ENCODE peak calls at places on chromosomes 4 and X, in six cellular contexts. U, M, K, O, W and H are unnamed samples.

GRCh38 chrX:40267334-40268118 is 169.8 kb upstream of the BCOR start:
- DNase-seq in U (no peak), M (peak; percentile 12), K (no peak), O (no peak), W (peak; percentile 58), H (peak; percentile 64)

GRCh38 chr4:5724377-5724776 is 13.4 kb downstream of the EVC start:
- DNase-seq in U (no peak), M (no peak), K (no peak), O (no peak), W (no peak), H (no peak)

GRCh38 chr4:110493521-110493920 is 17.6 kb downstream of the ENPEP start:
- DNase-seq in U (no peak), M (no peak), K (no peak), O (no peak), W (no peak), H (no peak)

GRCh38 chrX:12419591-12419990 is 281.3 kb downstream of the FRMPD4 start:
- DNase-seq in U (no peak), M (no peak), K (no peak), O (no peak), W (no peak), H (no peak)

GRCh38 chrX:13287816-13288215 is 32.0 kb downstream of the ATXN3L start:
- DNase-seq in U (no peak), M (no peak), K (no peak), O (peak; percentile 72), W (no peak), H (no peak)

GRCh38 chr4:109206610-109207009 is 95.8 kb downstream of the COL25A1 start:
- DNase-seq in U (no peak), M (no peak), K (no peak), O (no peak), W (no peak), H (peak; percentile 71)

GRCh38 chrX:17773221-17773876 is 36.1 kb downstream of the SCML1 start:
- DNase-seq in U (no peak), M (no peak), K (no peak), O (no peak), W (no peak), H (no peak)

GRCh38 chrX:6024204-6024603 is 204.5 kb downstream of the NLGN4X start:
- DNase-seq in U (no peak), M (no peak), K (no peak), O (no peak), W (no peak), H (peak; percentile 3)

GRCh38 chr4:7197910-7198309 is 5.6 kb downstream of the SORCS2 start:
- DNase-seq in U (no peak), M (peak; percentile 8), K (no peak), O (no peak), W (peak; percentile 51), H (no peak)

GRCh38 chrX:107831071-107831470 is 5.4 kb downstream of the MID2 start:
- DNase-seq in U (no peak), M (no peak), K (no peak), O (no peak), W (no peak), H (no peak)

GRCh38 chr4:121819216-121819980 is 4.3 kb downstream of the CCNA2 start:
- DNase-seq in U (no peak), M (no peak), K (no peak), O (no peak), W (no peak), H (no peak)

GRCh38 chrX:119273807-119274192 is 37.7 kb downstream of the PGRMC1 start:
- DNase-seq in U (no peak), M (no peak), K (no peak), O (no peak), W (no peak), H (no peak)

GRCh38 chr4:159765402-159765801 is 662.5 kb downstream of the RAPGEF2 start:
- DNase-seq in U (no peak), M (no peak), K (no peak), O (no peak), W (no peak), H (peak; percentile 4)

GRCh38 chrX:20680998-20681397 is 414.3 kb upstream of the RPS6KA3 start:
- DNase-seq in U (no peak), M (no peak), K (no peak), O (no peak), W (no peak), H (no peak)

GRCh38 chr4:173046818-173047217 is 121.8 kb upstream of the GALNT7 start:
- DNase-seq in U (no peak), M (no peak), K (no peak), O (peak; percentile 3), W (no peak), H (no peak)

GRCh38 chr4:128803783-128804182 is 5.7 kb upstream of the JADE1 start:
- DNase-seq in U (no peak), M (no peak), K (no peak), O (no peak), W (no peak), H (no peak)

GRCh38 chrX:54865208-54865607 is 55.4 kb upstream of the TRO start:
- DNase-seq in U (no peak), M (no peak), K (no peak), O (no peak), W (no peak), H (no peak)

GRCh38 chr4:85543832-85544231 is 68.9 kb downstream of the ARHGAP24 start:
- DNase-seq in U (no peak), M (no peak), K (no peak), O (peak; percentile 1), W (no peak), H (peak; percentile 47)

GRCh38 chr4:118756429-118756828 is 71.2 kb downstream of the METTL14 start:
- DNase-seq in U (no peak), M (no peak), K (no peak), O (no peak), W (no peak), H (no peak)

GRCh38 chr4:20284990-20285389 is 33.3 kb downstream of the SLIT2 start:
- DNase-seq in U (no peak), M (no peak), K (no peak), O (peak; percentile 77), W (no peak), H (no peak)

GRCh38 chr4:91267543-91267942 is 1036.2 kb upstream of the GRID2 start:
- DNase-seq in U (no peak), M (no peak), K (no peak), O (no peak), W (no peak), H (no peak)

GRCh38 chrX:3663576-3664290 is 49.7 kb downstream of the PRKX start:
- DNase-seq in U (peak; percentile 52), M (no peak), K (no peak), O (no peak), W (peak; percentile 59), H (no peak)

GRCh38 chr4:31370866-31371465 is 650.8 kb downstream of the PCDH7 start:
- DNase-seq in U (no peak), M (no peak), K (no peak), O (peak; percentile 28), W (no peak), H (peak; percentile 86)

DNA sequence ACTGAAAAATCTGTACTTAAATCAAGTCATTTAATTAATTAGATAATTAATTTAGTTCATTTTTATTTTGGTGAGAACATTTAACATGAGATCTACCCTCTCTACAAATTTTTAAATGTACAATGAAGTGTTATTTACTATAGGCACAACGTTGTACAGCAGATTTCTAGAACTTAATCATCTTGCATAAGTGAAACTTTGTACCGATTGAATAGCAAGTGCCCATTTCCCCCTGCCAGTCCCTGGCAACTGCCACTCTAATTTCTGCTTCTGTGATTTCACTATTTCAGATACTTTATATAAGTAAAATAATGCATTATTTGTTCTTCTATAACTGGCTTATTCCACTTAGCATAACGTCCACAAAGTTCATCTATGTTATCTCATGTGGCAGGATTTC is 50.1 kb upstream of the SYTL5 start:
- DNase-seq in U (no peak), M (no peak), K (no peak), O (no peak), W (no peak), H (no peak)
- H3K4me1 ChIP-seq in U (no peaks in the 10 kb centered on the region), M (no peaks in the 10 kb centered on the region), K (no peaks in the 10 kb centered on the region), O (no peaks in the 10 kb centered on the region), W (no peaks in the 10 kb centered on the region), H (no peaks in the 10 kb centered on the region)

GRCh38 chrX:110001702-110002299 is 1.1 kb upstream of the TMEM164 start:
- DNase-seq in U (no peak), M (no peak), K (no peak), O (no peak), W (no peak), H (peak; percentile 11)
- H3K4me1 ChIP-seq in U (peaks cover 19% of the 10 kb centered on the region), M (peaks cover 7% of the 10 kb centered on the region), K (peaks cover 34% of the 10 kb centered on the region), O (no peaks in the 10 kb centered on the region), W (peaks cover 12% of the 10 kb centered on the region), H (no peaks in the 10 kb centered on the region)

GRCh38 chr4:40299126-40299525 is 36.0 kb upstream of the CHRNA9 start:
- DNase-seq in U (no peak), M (no peak), K (no peak), O (no peak), W (no peak), H (no peak)
- H3K4me1 ChIP-seq in U (no peaks in the 10 kb centered on the region), M (no peaks in the 10 kb centered on the region), K (no peaks in the 10 kb centered on the region), O (no peaks in the 10 kb centered on the region), W (no peaks in the 10 kb centered on the region), H (peaks cover 7% of the 10 kb centered on the region)

GRCh38 chrX:133359466-133359865 is 55.8 kb downstream of the GPC4 start:
- DNase-seq in U (no peak), M (no peak), K (no peak), O (no peak), W (no peak), H (no peak)

GRCh38 chrX:133366735-133367134 is 48.6 kb downstream of the GPC4 start:
- DNase-seq in U (no peak), M (no peak), K (no peak), O (no peak), W (no peak), H (no peak)

GRCh38 chrX:133364201-133364600 is 51.1 kb downstream of the GPC4 start:
- DNase-seq in U (no peak), M (no peak), K (no peak), O (peak; percentile 1), W (no peak), H (no peak)

GRCh38 chrX:133365886-133366611 is 49.2 kb downstream of the GPC4 start:
- DNase-seq in U (no peak), M (no peak), K (no peak), O (peak; percentile 44), W (no peak), H (no peak)

DNA sequence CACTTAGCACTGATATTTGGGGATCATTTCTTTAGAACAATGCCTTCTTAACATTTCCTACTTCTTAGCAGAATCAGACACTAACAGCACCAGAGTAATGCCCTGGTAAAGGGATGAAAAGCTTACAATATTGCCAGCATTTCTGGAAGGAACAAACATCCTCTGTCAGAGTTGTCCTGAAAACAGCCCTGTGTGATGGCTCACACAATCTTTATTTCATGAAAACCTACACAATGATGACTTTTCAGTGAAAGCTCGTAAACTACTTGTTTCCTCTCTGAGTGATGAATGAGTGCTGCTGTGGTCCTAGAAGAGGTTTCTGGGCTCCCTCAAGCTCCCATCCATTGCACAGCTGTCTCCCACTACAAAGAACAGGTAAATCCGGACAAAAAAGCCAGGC is 52.8 kb downstream of the GPC4 start:
- DNase-seq in U (no peak), M (no peak), K (no peak), O (no peak), W (no peak), H (no peak)
- H3K4me1 ChIP-seq in U (no peaks in the 10 kb centered on the region), M (no peaks in the 10 kb centered on the region), K (no peaks in the 10 kb centered on the region), O (no peaks in the 10 kb centered on the region), W (no peaks in the 10 kb centered on the region), H (no peaks in the 10 kb centered on the region)